ENCODE peak calls at places on chromosome 11, in five cellular contexts. One of them, this sample, is unnamed.

GRCh38 chr11:111538407-111539114 is 2.0 kb upstream of the LAYN start:
- DNase-seq in mucosa of gallbladder: no peak
- DNase-seq in pancreas: no peak
- DNase-seq in bronchial epithelial cell: peak; percentile 88
- DNase-seq in HEK293T: no peak
- DNase-seq in this sample: no peak

GRCh38 chr11:111361874-111362273 is 17.2 kb downstream of the POU2AF1 start:
- DNase-seq in bronchial epithelial cell: peak; percentile 53
- DNase-seq in mucosa of gallbladder: no peak
- DNase-seq in HEK293T: no peak
- DNase-seq in pancreas: peak; percentile 49
- DNase-seq in this sample: no peak

GRCh38 chr11:45538363-45538762 is 127.1 kb downstream of the CHST1 start:
- DNase-seq in mucosa of gallbladder: no peak
- DNase-seq in pancreas: no peak
- DNase-seq in bronchial epithelial cell: no peak
- DNase-seq in HEK293T: no peak
- DNase-seq in this sample: no peak

GRCh38 chr11:130899106-130899505 is 17.2 kb downstream of the SNX19 start:
- DNase-seq in HEK293T: no peak
- DNase-seq in bronchial epithelial cell: no peak
- DNase-seq in mucosa of gallbladder: no peak
- DNase-seq in pancreas: no peak
- DNase-seq in this sample: no peak

GRCh38 chr11:119337581-119338317 is 2.9 kb downstream of the C1QTNF5 start:
- DNase-seq in mucosa of gallbladder: no peak
- DNase-seq in HEK293T: no peak
- DNase-seq in bronchial epithelial cell: no peak
- DNase-seq in pancreas: no peak
- DNase-seq in this sample: no peak

GRCh38 chr11:121544956-121545355 is 92.2 kb upstream of the SORL1-AS1 start:
- DNase-seq in pancreas: no peak
- DNase-seq in bronchial epithelial cell: no peak
- DNase-seq in mucosa of gallbladder: no peak
- DNase-seq in HEK293T: no peak
- DNase-seq in this sample: no peak

GRCh38 chr11:35281169-35281591 is 138.2 kb downstream of the SLC1A2 start:
- DNase-seq in mucosa of gallbladder: no peak
- DNase-seq in pancreas: no peak
- DNase-seq in bronchial epithelial cell: no peak
- DNase-seq in HEK293T: no peak
- DNase-seq in this sample: no peak

GRCh38 chr11:128568166-128568778 is 19.1 kb downstream of the ETS1 start:
- DNase-seq in mucosa of gallbladder: no peak
- DNase-seq in pancreas: no peak
- DNase-seq in bronchial epithelial cell: peak; percentile 73
- DNase-seq in HEK293T: no peak
- DNase-seq in this sample: no peak

GRCh38 chr11:827146-827860 is 416 bp upstream of the CRACR2B start:
- DNase-seq in bronchial epithelial cell: no peak
- DNase-seq in pancreas: peak; percentile 77
- DNase-seq in HEK293T: no peak
- DNase-seq in mucosa of gallbladder: no peak
- DNase-seq in this sample: no peak

GRCh38 chr11:75428301-75428724 is 4.7 kb downstream of the KLHL35 start:
- DNase-seq in mucosa of gallbladder: peak; percentile 93
- DNase-seq in pancreas: peak; percentile 89
- DNase-seq in HEK293T: peak; percentile 84
- DNase-seq in bronchial epithelial cell: peak; percentile 80
- DNase-seq in this sample: no peak

GRCh38 chr11:134014502-134014901 is 54.4 kb upstream of the JAM3 start:
- DNase-seq in bronchial epithelial cell: peak; percentile 4
- DNase-seq in pancreas: no peak
- DNase-seq in HEK293T: peak; percentile 59
- DNase-seq in mucosa of gallbladder: no peak
- DNase-seq in this sample: no peak

GRCh38 chr11:64859542-64860414 is 15.3 kb upstream of the CDC42BPG start:
- DNase-seq in bronchial epithelial cell: no peak
- DNase-seq in pancreas: no peak
- DNase-seq in mucosa of gallbladder: no peak
- DNase-seq in HEK293T: no peak
- DNase-seq in this sample: no peak

GRCh38 chr11:117458275-117459120 is 130.8 kb downstream of the CEP164 start:
- DNase-seq in bronchial epithelial cell: peak; percentile 70
- DNase-seq in pancreas: no peak
- DNase-seq in HEK293T: no peak
- DNase-seq in mucosa of gallbladder: no peak
- DNase-seq in this sample: peak; percentile 5

GRCh38 chr11:64661146-64661545 is 61.9 kb downstream of the NRXN2 start:
- DNase-seq in mucosa of gallbladder: no peak
- DNase-seq in HEK293T: no peak
- DNase-seq in bronchial epithelial cell: no peak
- DNase-seq in pancreas: no peak
- DNase-seq in this sample: no peak

GRCh38 chr11:74354036-74354435 is 42.6 kb upstream of the P4HA3 start:
- DNase-seq in HEK293T: no peak
- DNase-seq in pancreas: no peak
- DNase-seq in mucosa of gallbladder: no peak
- DNase-seq in bronchial epithelial cell: no peak
- DNase-seq in this sample: no peak

GRCh38 chr11:69075421-69076128 is 26.8 kb downstream of the TPCN2 start:
- DNase-seq in HEK293T: no peak
- DNase-seq in bronchial epithelial cell: no peak
- DNase-seq in pancreas: peak; percentile 48
- DNase-seq in mucosa of gallbladder: peak; percentile 88
- DNase-seq in this sample: no peak

GRCh38 chr11:70085815-70086769 is 8.0 kb downstream of the ANO1 start:
- DNase-seq in pancreas: peak; percentile 49
- DNase-seq in bronchial epithelial cell: no peak
- DNase-seq in mucosa of gallbladder: no peak
- DNase-seq in HEK293T: no peak
- DNase-seq in this sample: no peak

GRCh38 chr11:68890490-68891231 is 13.0 kb downstream of the MRPL21 start:
- DNase-seq in pancreas: peak; percentile 64
- DNase-seq in HEK293T: no peak
- DNase-seq in mucosa of gallbladder: peak; percentile 64
- DNase-seq in bronchial epithelial cell: no peak
- DNase-seq in this sample: no peak

GRCh38 chr11:9847636-9848035 is 183.8 kb downstream of the SWAP70 start:
- DNase-seq in mucosa of gallbladder: no peak
- DNase-seq in bronchial epithelial cell: no peak
- DNase-seq in HEK293T: no peak
- DNase-seq in pancreas: no peak
- DNase-seq in this sample: no peak

GRCh38 chr11:12164061-12165014 is 53.9 kb downstream of the MICAL2 start:
- DNase-seq in bronchial epithelial cell: peak; percentile 72
- DNase-seq in HEK293T: no peak
- DNase-seq in mucosa of gallbladder: no peak
- DNase-seq in pancreas: no peak
- DNase-seq in this sample: no peak

GRCh38 chr11:34866375-34866774 is 49.8 kb downstream of the APIP start:
- DNase-seq in pancreas: no peak
- DNase-seq in HEK293T: no peak
- DNase-seq in bronchial epithelial cell: no peak
- DNase-seq in mucosa of gallbladder: no peak
- DNase-seq in this sample: no peak

GRCh38 chr11:20235164-20235563 is 74.9 kb upstream of the DBX1 start:
- DNase-seq in pancreas: no peak
- DNase-seq in bronchial epithelial cell: no peak
- DNase-seq in mucosa of gallbladder: no peak
- DNase-seq in HEK293T: no peak
- DNase-seq in this sample: peak; percentile 35

GRCh38 chr11:61110255-61111059 is 8.2 kb downstream of the CD5 start:
- DNase-seq in bronchial epithelial cell: no peak
- DNase-seq in pancreas: no peak
- DNase-seq in mucosa of gallbladder: no peak
- DNase-seq in HEK293T: no peak
- DNase-seq in this sample: no peak

GRCh38 chr11:18527512-18527911 is 770 bp upstream of the TSG101 start:
- DNase-seq in bronchial epithelial cell: peak; percentile 81
- DNase-seq in mucosa of gallbladder: no peak
- DNase-seq in HEK293T: peak; percentile 7
- DNase-seq in pancreas: no peak
- DNase-seq in this sample: peak; percentile 13

GRCh38 chr11:134418119-134418840 is 6.2 kb upstream of the B3GAT1 start:
- DNase-seq in pancreas: no peak
- DNase-seq in mucosa of gallbladder: peak; percentile 30
- DNase-seq in bronchial epithelial cell: peak; percentile 24
- DNase-seq in HEK293T: peak; percentile 32
- DNase-seq in this sample: no peak

GRCh38 chr11:16780698-16781550 is 42.5 kb downstream of the C11orf58 start:
- DNase-seq in pancreas: no peak
- DNase-seq in mucosa of gallbladder: no peak
- DNase-seq in HEK293T: no peak
- DNase-seq in bronchial epithelial cell: no peak
- DNase-seq in this sample: no peak

GRCh38 chr11:64661622-64662021 is 61.4 kb downstream of the NRXN2 start:
- DNase-seq in mucosa of gallbladder: no peak
- DNase-seq in pancreas: no peak
- DNase-seq in bronchial epithelial cell: no peak
- DNase-seq in HEK293T: no peak
- DNase-seq in this sample: no peak

GRCh38 chr11:65437436-65438227 is 15.0 kb downstream of the NEAT1 start:
- DNase-seq in HEK293T: no peak
- DNase-seq in pancreas: peak; percentile 6
- DNase-seq in mucosa of gallbladder: no peak
- DNase-seq in bronchial epithelial cell: peak; percentile 23
- DNase-seq in this sample: no peak

GRCh38 chr11:73249304-73249703 is 22.8 kb upstream of the P2RY6 start:
- DNase-seq in pancreas: no peak
- DNase-seq in mucosa of gallbladder: no peak
- DNase-seq in HEK293T: no peak
- DNase-seq in bronchial epithelial cell: peak; percentile 35
- DNase-seq in this sample: no peak

GRCh38 chr11:46521947-46522681 is 71.7 kb downstream of the AMBRA1 start:
- DNase-seq in bronchial epithelial cell: no peak
- DNase-seq in HEK293T: no peak
- DNase-seq in mucosa of gallbladder: no peak
- DNase-seq in pancreas: no peak
- DNase-seq in this sample: no peak

GRCh38 chr11:12234216-12234615 is 123.8 kb downstream of the MICAL2 start:
- DNase-seq in HEK293T: no peak
- DNase-seq in pancreas: no peak
- DNase-seq in bronchial epithelial cell: no peak
- DNase-seq in mucosa of gallbladder: no peak
- DNase-seq in this sample: no peak

GRCh38 chr11:64722141-64723050 is 601 bp downstream of the NRXN2 start:
- DNase-seq in bronchial epithelial cell: no peak
- DNase-seq in pancreas: no peak
- DNase-seq in mucosa of gallbladder: no peak
- DNase-seq in HEK293T: no peak
- DNase-seq in this sample: no peak

GRCh38 chr11:38156495-38157146 is 1558.6 kb upstream of the RAG2 start:
- DNase-seq in pancreas: no peak
- DNase-seq in HEK293T: no peak
- DNase-seq in bronchial epithelial cell: no peak
- DNase-seq in mucosa of gallbladder: no peak
- DNase-seq in this sample: no peak

GRCh38 chr11:66970808-66971442 is 4.2 kb upstream of the C11orf86 start:
- DNase-seq in bronchial epithelial cell: peak; percentile 100
- DNase-seq in HEK293T: no peak
- DNase-seq in mucosa of gallbladder: peak; percentile 47
- DNase-seq in pancreas: no peak
- DNase-seq in this sample: no peak

GRCh38 chr11:17528181-17528691 is 16.0 kb downstream of the USH1C start:
- DNase-seq in pancreas: peak; percentile 52
- DNase-seq in HEK293T: peak; percentile 84
- DNase-seq in bronchial epithelial cell: peak; percentile 23
- DNase-seq in mucosa of gallbladder: peak; percentile 64
- DNase-seq in this sample: no peak

GRCh38 chr11:43790444-43790794 is 90.2 kb upstream of the ALKBH3 start:
- DNase-seq in pancreas: no peak
- DNase-seq in bronchial epithelial cell: peak; percentile 78
- DNase-seq in HEK293T: no peak
- DNase-seq in mucosa of gallbladder: no peak
- DNase-seq in this sample: no peak